ENCODE peak calls at places on chromosomes 2 and 18, in four cellular contexts. One of them, this sample, is unnamed.

GRCh38 chr2:235413084-235413483 is 80.8 kb upstream of the AGAP1 start:
- DNase-seq in right atrium auricular region: no peak
- DNase-seq in activated B cell treated with CpG ODN at 0.5 μM for 24 hours: no peak
- DNase-seq in left ventricle myocardium inferior: no peak
- DNase-seq in this sample: no peak

GRCh38 chr2:23900133-23900926 is 26.6 kb downstream of the ATAD2B start:
- DNase-seq in right atrium auricular region: no peak
- DNase-seq in left ventricle myocardium inferior: no peak
- DNase-seq in activated B cell treated with CpG ODN at 0.5 μM for 24 hours: no peak
- DNase-seq in this sample: no peak

GRCh38 chr2:240128608-240129144 is 7.4 kb downstream of the COPS9 start:
- DNase-seq in left ventricle myocardium inferior: no peak
- DNase-seq in right atrium auricular region: no peak
- DNase-seq in activated B cell treated with CpG ODN at 0.5 μM for 24 hours: no peak
- DNase-seq in this sample: no peak

GRCh38 chr2:180573951-180574350 is 406.5 kb upstream of the UBE2E3 start:
- DNase-seq in left ventricle myocardium inferior: no peak
- DNase-seq in right atrium auricular region: no peak
- DNase-seq in activated B cell treated with CpG ODN at 0.5 μM for 24 hours: no peak
- DNase-seq in this sample: no peak

GRCh38 chr18:36594621-36595020 is 234.2 kb downstream of the TPGS2 start:
- DNase-seq in activated B cell treated with CpG ODN at 0.5 μM for 24 hours: no peak
- DNase-seq in right atrium auricular region: peak; percentile 34
- DNase-seq in left ventricle myocardium inferior: no peak
- DNase-seq in this sample: no peak

GRCh38 chr2:127085260-127085666 is 21.7 kb downstream of the BIN1 start:
- DNase-seq in right atrium auricular region: no peak
- DNase-seq in left ventricle myocardium inferior: no peak
- DNase-seq in activated B cell treated with CpG ODN at 0.5 μM for 24 hours: peak; percentile 36
- DNase-seq in this sample: no peak

GRCh38 chr2:56981554-56981953 is 797.8 kb downstream of the CCDC85A start:
- DNase-seq in left ventricle myocardium inferior: no peak
- DNase-seq in activated B cell treated with CpG ODN at 0.5 μM for 24 hours: no peak
- DNase-seq in right atrium auricular region: no peak
- DNase-seq in this sample: no peak

GRCh38 chr2:149826471-149827125 is 239.0 kb upstream of the MMADHC start:
- DNase-seq in activated B cell treated with CpG ODN at 0.5 μM for 24 hours: no peak
- DNase-seq in left ventricle myocardium inferior: no peak
- DNase-seq in right atrium auricular region: no peak
- DNase-seq in this sample: no peak

GRCh38 chr18:46916551-46917107 is 678 bp downstream of the PIAS2 start:
- DNase-seq in activated B cell treated with CpG ODN at 0.5 μM for 24 hours: no peak
- DNase-seq in right atrium auricular region: no peak
- DNase-seq in left ventricle myocardium inferior: no peak
- DNase-seq in this sample: peak; percentile 78

GRCh38 chr2:188984126-188984525 is 10.0 kb downstream of the COL3A1 start:
- DNase-seq in right atrium auricular region: no peak
- DNase-seq in activated B cell treated with CpG ODN at 0.5 μM for 24 hours: no peak
- DNase-seq in left ventricle myocardium inferior: no peak
- DNase-seq in this sample: no peak
- TF ChIP-seq CTCF in right atrium auricular region: no peak
- TF ChIP-seq CTCF in activated B cell treated with CpG ODN at 0.5 μM for 24 hours: no peak
- TF ChIP-seq CTCF in left ventricle myocardium inferior: peak; percentile 27
- TF ChIP-seq CTCF in this sample: no peak

DNA sequence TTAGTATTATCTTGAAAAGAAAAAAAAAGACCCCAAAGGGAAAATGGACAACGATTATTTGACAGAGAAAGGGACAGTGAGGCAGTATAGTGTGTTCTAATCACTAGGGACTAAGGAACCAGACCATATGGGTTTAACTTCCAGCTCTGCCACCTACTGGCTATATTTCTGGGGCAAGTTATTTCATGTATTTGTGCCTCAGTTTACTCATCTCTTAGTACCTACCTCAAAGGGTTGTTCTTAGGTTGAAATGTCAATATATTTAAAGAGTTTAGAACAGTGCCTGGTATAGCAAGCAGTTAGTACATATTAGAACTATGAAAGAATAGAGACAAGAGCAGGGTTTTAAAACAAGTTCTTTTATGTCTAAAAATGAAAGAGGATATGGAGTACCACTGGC is 42.7 kb downstream of the PRKD3 start:
- DNase-seq in right atrium auricular region: no peak
- DNase-seq in left ventricle myocardium inferior: no peak
- DNase-seq in activated B cell treated with CpG ODN at 0.5 μM for 24 hours: no peak
- DNase-seq in this sample: no peak
- TF ChIP-seq CTCF in right atrium auricular region: no peak
- TF ChIP-seq CTCF in left ventricle myocardium inferior: no peak
- TF ChIP-seq CTCF in activated B cell treated with CpG ODN at 0.5 μM for 24 hours: no peak
- TF ChIP-seq CTCF in this sample: no peak

DNA sequence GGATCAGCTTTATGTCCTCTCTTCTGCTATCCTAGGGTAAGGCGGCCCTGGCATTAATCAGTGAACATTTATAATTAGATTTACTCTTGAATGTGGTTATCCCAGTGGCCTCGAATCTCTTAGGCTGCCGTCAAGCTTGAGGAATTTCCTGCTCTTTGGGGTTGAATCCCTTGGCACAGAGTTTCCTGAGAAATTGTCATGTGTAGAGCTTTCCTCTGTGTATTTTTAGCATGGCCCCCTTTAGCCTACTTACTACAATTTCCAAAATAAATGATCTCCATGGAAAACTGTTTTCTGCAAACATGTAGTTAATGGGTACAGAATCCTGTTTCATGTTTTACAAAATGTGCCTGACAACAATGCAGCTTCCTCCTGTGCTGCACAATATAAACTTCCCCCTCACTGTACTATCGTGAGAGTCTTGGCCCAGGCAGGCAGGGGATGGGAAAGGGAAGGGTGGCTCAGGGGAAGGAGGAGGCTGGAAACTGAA is 18.1 kb downstream of the NCAPH start:
- DNase-seq in right atrium auricular region: no peak
- DNase-seq in activated B cell treated with CpG ODN at 0.5 μM for 24 hours: no peak
- DNase-seq in left ventricle myocardium inferior: no peak
- DNase-seq in this sample: no peak
- TF ChIP-seq CTCF in right atrium auricular region: no peak
- TF ChIP-seq CTCF in activated B cell treated with CpG ODN at 0.5 μM for 24 hours: no peak
- TF ChIP-seq CTCF in left ventricle myocardium inferior: no peak
- TF ChIP-seq CTCF in this sample: no peak

GRCh38 chr2:22110244-22110651 is 986.5 kb downstream of the TDRD15 start:
- DNase-seq in activated B cell treated with CpG ODN at 0.5 μM for 24 hours: no peak
- DNase-seq in right atrium auricular region: no peak
- DNase-seq in left ventricle myocardium inferior: no peak
- DNase-seq in this sample: no peak
- TF ChIP-seq CTCF in activated B cell treated with CpG ODN at 0.5 μM for 24 hours: no peak
- TF ChIP-seq CTCF in right atrium auricular region: no peak
- TF ChIP-seq CTCF in left ventricle myocardium inferior: peak; percentile 11
- TF ChIP-seq CTCF in this sample: no peak